ENCODE peak calls at places on chromosomes 1 and 21, in four cellular contexts. One of them, this sample, is unnamed.

GRCh38 chr1:32265846-32266245 is 14.8 kb downstream of the LCK start:
- DNase-seq in K562: no peak
- DNase-seq in WTC11: no peak
- DNase-seq in HepG2: no peak
- DNase-seq in this sample: no peak

GRCh38 chr21:34603002-34603709 is 11.8 kb downstream of the RCAN1 start:
- DNase-seq in K562: peak
- DNase-seq in WTC11: peak
- DNase-seq in HepG2: peak
- DNase-seq in this sample: peak

GRCh38 chr1:203932559-203932958 is 71.2 kb downstream of the SNRPE start:
- DNase-seq in K562: no peak
- DNase-seq in WTC11: no peak
- DNase-seq in HepG2: no peak
- DNase-seq in this sample: no peak

GRCh38 chr1:52424238-52424637 is 19.8 kb downstream of the PRPF38A start:
- DNase-seq in K562: no peak
- DNase-seq in WTC11: no peak
- DNase-seq in HepG2: no peak
- DNase-seq in this sample: no peak

GRCh38 chr1:61921435-61921834 is 179.2 kb downstream of the PATJ start:
- DNase-seq in K562: no peak
- DNase-seq in WTC11: no peak
- DNase-seq in HepG2: no peak
- DNase-seq in this sample: no peak

GRCh38 chr1:211876849-211877248 is 46.3 kb upstream of the LPGAT1 start:
- DNase-seq in K562: no peak
- DNase-seq in WTC11: no peak
- DNase-seq in HepG2: no peak
- DNase-seq in this sample: no peak

GRCh38 chr1:54312874-54313316 is 93.3 kb downstream of the SSBP3 start:
- DNase-seq in K562: no peak
- DNase-seq in WTC11: peak
- DNase-seq in HepG2: peak
- DNase-seq in this sample: no peak

GRCh38 chr1:154104433-154105082 is 50.3 kb downstream of the NUP210L start:
- DNase-seq in K562: no peak
- DNase-seq in WTC11: peak
- DNase-seq in HepG2: no peak
- DNase-seq in this sample: no peak

GRCh38 chr21:34992736-34993135 is 56.4 kb downstream of the RUNX1 start:
- DNase-seq in K562: no peak
- DNase-seq in WTC11: no peak
- DNase-seq in HepG2: no peak
- DNase-seq in this sample: no peak

GRCh38 chr1:164380893-164381292 is 178.1 kb upstream of the PBX1 start:
- DNase-seq in K562: no peak
- DNase-seq in WTC11: no peak
- DNase-seq in HepG2: no peak
- DNase-seq in this sample: peak

GRCh38 chr1:20291621-20292020 is 946 bp downstream of the VWA5B1 start:
- DNase-seq in K562: no peak
- DNase-seq in WTC11: peak
- DNase-seq in HepG2: no peak
- DNase-seq in this sample: no peak

GRCh38 chr1:234149217-234149616 is 224.0 kb upstream of the COA6 start:
- DNase-seq in K562: no peak
- DNase-seq in WTC11: no peak
- DNase-seq in HepG2: no peak
- DNase-seq in this sample: no peak

GRCh38 chr21:37193006-37193405 is 74.1 kb downstream of the VPS26C start:
- DNase-seq in K562: no peak
- DNase-seq in WTC11: peak
- DNase-seq in HepG2: no peak
- DNase-seq in this sample: no peak

GRCh38 chr1:184513966-184514365 is 127.1 kb downstream of the C1orf21 start:
- DNase-seq in K562: no peak
- DNase-seq in WTC11: no peak
- DNase-seq in HepG2: no peak
- DNase-seq in this sample: no peak

GRCh38 chr1:16617101-16617727 is 3.9 kb upstream of the NBPF1 start:
- DNase-seq in K562: peak
- DNase-seq in WTC11: peak
- DNase-seq in HepG2: no peak
- DNase-seq in this sample: no peak

GRCh38 chr1:15168479-15168878 is 14.9 kb downstream of the TMEM51 start:
- DNase-seq in K562: no peak
- DNase-seq in WTC11: no peak
- DNase-seq in HepG2: no peak
- DNase-seq in this sample: no peak

GRCh38 chr1:35857830-35858229 is 25.2 kb upstream of the AGO1 start:
- DNase-seq in K562: no peak
- DNase-seq in WTC11: no peak
- DNase-seq in HepG2: no peak
- DNase-seq in this sample: no peak

GRCh38 chr1:41673355-41673754 is 188.9 kb upstream of the EDN2 start:
- DNase-seq in K562: no peak
- DNase-seq in WTC11: no peak
- DNase-seq in HepG2: no peak
- DNase-seq in this sample: no peak

GRCh38 chr1:41515131-41515678 is 30.7 kb upstream of the EDN2 start:
- DNase-seq in K562: no peak
- DNase-seq in WTC11: no peak
- DNase-seq in HepG2: no peak
- DNase-seq in this sample: no peak

DNA sequence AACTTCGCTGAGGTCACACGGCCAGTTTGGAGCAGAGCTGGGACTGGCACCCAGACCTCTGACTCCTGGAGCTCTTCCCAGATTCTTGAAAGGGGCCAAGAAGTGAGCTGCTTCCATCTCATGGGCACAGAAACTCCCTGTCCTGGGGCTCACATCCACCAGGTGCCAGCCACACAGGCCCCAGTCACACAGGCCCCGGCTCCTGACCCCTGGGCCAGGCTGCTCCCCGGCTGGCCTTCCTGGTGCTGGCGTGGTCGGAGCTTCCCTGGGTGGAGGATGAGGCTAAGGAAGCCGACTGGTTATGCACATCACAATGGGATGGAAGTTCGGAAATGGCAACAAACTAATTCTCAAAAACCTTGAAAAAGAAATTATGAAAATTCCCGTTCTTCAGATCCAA is 3.0 kb upstream of the GABRD start:
- DNase-seq in K562: no peak
- DNase-seq in WTC11: no peak
- DNase-seq in HepG2: no peak
- DNase-seq in this sample: no peak
- TF ChIP-seq ELF4 in K562: no peak
- TF ChIP-seq ELF4 in WTC11: no peak
- TF ChIP-seq ELF4 in HepG2: no peak
- TF ChIP-seq ELF4 in this sample: no peak

GRCh38 chr1:158035976-158036583 is 42.6 kb downstream of the KIRREL1 start:
- DNase-seq in K562: peak
- DNase-seq in WTC11: no peak
- DNase-seq in HepG2: peak
- DNase-seq in this sample: peak
- TF ChIP-seq ELF4 in K562: no peak
- TF ChIP-seq ELF4 in WTC11: no peak
- TF ChIP-seq ELF4 in HepG2: no peak
- TF ChIP-seq ELF4 in this sample: no peak

GRCh38 chr1:3915551-3916121 is 15.6 kb upstream of the C1orf174 start:
- DNase-seq in K562: no peak
- DNase-seq in WTC11: no peak
- DNase-seq in HepG2: no peak
- DNase-seq in this sample: no peak
- TF ChIP-seq ELF4 in K562: no peak
- TF ChIP-seq ELF4 in WTC11: no peak
- TF ChIP-seq ELF4 in HepG2: no peak
- TF ChIP-seq ELF4 in this sample: no peak

DNA sequence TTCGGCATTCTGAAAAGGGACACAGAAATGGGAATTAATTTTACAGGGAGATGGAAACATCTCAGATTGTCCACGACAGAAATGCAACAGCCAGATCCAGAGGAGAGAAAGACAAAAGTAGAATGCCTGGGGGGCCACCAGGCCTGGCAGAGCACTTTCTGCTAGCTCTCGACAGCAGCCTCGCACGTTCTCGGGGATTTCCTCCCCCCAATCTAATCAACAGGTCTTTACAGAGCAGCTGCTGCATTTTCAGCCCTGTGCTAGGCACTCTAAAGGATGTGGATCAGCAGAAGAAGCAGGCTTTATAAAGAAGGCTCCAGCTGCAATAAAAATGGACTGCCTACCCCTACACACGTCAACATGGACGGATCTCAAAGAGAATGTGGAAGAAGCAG is 10.6 kb downstream of the CSRP1 start:
- DNase-seq in K562: no peak
- DNase-seq in WTC11: no peak
- DNase-seq in HepG2: no peak
- DNase-seq in this sample: no peak
- TF ChIP-seq ELF4 in K562: no peak
- TF ChIP-seq ELF4 in WTC11: no peak
- TF ChIP-seq ELF4 in HepG2: no peak
- TF ChIP-seq ELF4 in this sample: no peak

GRCh38 chr1:7257225-7257624 is 472.0 kb downstream of the CAMTA1 start:
- DNase-seq in K562: no peak
- DNase-seq in WTC11: no peak
- DNase-seq in HepG2: no peak
- DNase-seq in this sample: peak
- TF ChIP-seq ELF4 in K562: no peak
- TF ChIP-seq ELF4 in WTC11: no peak
- TF ChIP-seq ELF4 in HepG2: no peak
- TF ChIP-seq ELF4 in this sample: no peak

GRCh38 chr1:10389271-10389973 is 9.4 kb upstream of the PGD start:
- DNase-seq in K562: no peak
- DNase-seq in WTC11: no peak
- DNase-seq in HepG2: no peak
- DNase-seq in this sample: no peak

GRCh38 chr1:10387611-10388386 is 11.1 kb upstream of the PGD start:
- DNase-seq in K562: no peak
- DNase-seq in WTC11: no peak
- DNase-seq in HepG2: no peak
- DNase-seq in this sample: no peak

GRCh38 chr1:10388387-10388715 is 10.5 kb upstream of the PGD start:
- DNase-seq in K562: no peak
- DNase-seq in WTC11: no peak
- DNase-seq in HepG2: peak
- DNase-seq in this sample: no peak

GRCh38 chr1:10384219-10384618 is 14.6 kb upstream of the PGD start:
- DNase-seq in K562: no peak
- DNase-seq in WTC11: no peak
- DNase-seq in HepG2: no peak
- DNase-seq in this sample: no peak

GRCh38 chr1:10386761-10387482 is 11.9 kb upstream of the PGD start:
- DNase-seq in K562: no peak
- DNase-seq in WTC11: no peak
- DNase-seq in HepG2: no peak
- DNase-seq in this sample: no peak
- TF ChIP-seq ELF4 in K562: no peak
- TF ChIP-seq ELF4 in WTC11: no peak
- TF ChIP-seq ELF4 in HepG2: no peak
- TF ChIP-seq ELF4 in this sample: no peak

GRCh38 chr1:209835782-209836298 is 8.1 kb downstream of the UTP25 start:
- DNase-seq in K562: no peak
- DNase-seq in WTC11: no peak
- DNase-seq in HepG2: no peak
- DNase-seq in this sample: no peak
- TF ChIP-seq ELF4 in K562: no peak
- TF ChIP-seq ELF4 in WTC11: no peak
- TF ChIP-seq ELF4 in HepG2: no peak
- TF ChIP-seq ELF4 in this sample: no peak

This sample was measured in HEK293T.